ENCODE peak calls at places on chromosomes 11 and 22, in seven cellular contexts. E is posterior cingulate gyrus; Y is stimulated activated CD8-positive, alpha-beta memory T cell treated with anti-CD3 and anti-CD28 coated beads, Interleukin-15, amount 100 ng/mL, for 4 hours; T is EL; H is stimulated activated CD4-positive, alpha-beta T cell treated with anti-CD3 and anti-CD28 coated beads, Interleukin-12 subunit alpha, Interleukin-12 subunit beta, amount 100 ng/mL, for 24 hours; M is choroid plexus epithelial cell; K is nucleus accumbens. R is an unnamed sample.

GRCh38 chr11:134098566-134099184 is 29.8 kb downstream of the JAM3 start:
- DNase-seq in E (no peak), Y (no peak), T (no peak), H (no peak), M (peak), K (no peak), R (no peak)

GRCh38 chr11:86931965-86932332 is 23.2 kb downstream of the FZD4 start:
- DNase-seq in E (no peak), Y (no peak), T (peak), H (no peak), M (peak), K (no peak), R (no peak)

GRCh38 chr11:96567193-96567592 is 177.4 kb downstream of the JRKL start:
- DNase-seq in E (no peak), Y (no peak), T (no peak), H (no peak), M (peak), K (no peak), R (no peak)

GRCh38 chr11:19919050-19919561 is 206.5 kb downstream of the NAV2 start:
- DNase-seq in E (peak), Y (no peak), T (peak), H (no peak), M (peak), K (no peak), R (peak)

GRCh38 chr11:102794382-102794781 is 3.6 kb downstream of the MMP1 start:
- DNase-seq in E (no peak), Y (no peak), T (peak), H (no peak), M (peak), K (no peak), R (no peak)

GRCh38 chr11:121482231-121483129 is 29.7 kb upstream of the SORL1-AS1 start:
- DNase-seq in E (no peak), Y (peak), T (no peak), H (peak), M (no peak), K (no peak), R (no peak)

GRCh38 chr22:25125693-25126357 is 73.8 kb upstream of the CRYBB3 start:
- DNase-seq in E (no peak), Y (no peak), T (no peak), H (no peak), M (no peak), K (no peak), R (no peak)

GRCh38 chr11:68036717-68037239 is 2.0 kb upstream of the TCIRG1 start:
- DNase-seq in E (no peak), Y (no peak), T (no peak), H (no peak), M (no peak), K (peak), R (peak)

GRCh38 chr11:83836883-83837654 is 550.9 kb upstream of the CCDC90B start:
- DNase-seq in E (peak), Y (no peak), T (peak), H (no peak), M (peak), K (peak), R (no peak)

GRCh38 chr11:103542851-103543250 is 433.6 kb downstream of the DYNC2H1 start:
- DNase-seq in E (no peak), Y (no peak), T (no peak), H (no peak), M (no peak), K (no peak), R (no peak)

GRCh38 chr11:45468265-45468856 is 182.2 kb upstream of the SYT13 start:
- DNase-seq in E (no peak), Y (no peak), T (peak), H (no peak), M (peak), K (no peak), R (no peak)

GRCh38 chr11:130209128-130209932 is 49.7 kb downstream of the ST14 start:
- DNase-seq in E (no peak), Y (no peak), T (no peak), H (no peak), M (no peak), K (no peak), R (no peak)

GRCh38 chr11:70335511-70335910 is 62.8 kb upstream of the CTTN start:
- DNase-seq in E (no peak), Y (no peak), T (no peak), H (no peak), M (no peak), K (no peak), R (no peak)

R was measured in aorta.